ENCODE peak calls at places on chromosomes 3 and 15, in seven cellular contexts. Z is PC-3, O is K562, K is neural progenitor cell, R is DND-41, S is mammary epithelial cell, B is keratinocyte. U is an unnamed sample.

GRCh38 chr3:52056521-52056967 is at the start of gene DUSP7:
- DNase-seq in Z (peak), O (peak), K (peak), R (peak), S (peak), B (no peak), U (peak)

GRCh38 chr3:177852001-177852400 is 654.7 kb upstream of the TBL1XR1 start:
- DNase-seq in Z (peak), O (no peak), K (no peak), R (no peak), S (no peak), B (no peak), U (no peak)

GRCh38 chr3:76438971-76439370 is 600.9 kb upstream of the ROBO2 start:
- DNase-seq in Z (peak), O (no peak), K (no peak), R (no peak), S (no peak), B (no peak), U (peak)

GRCh38 chr3:21795863-21796392 is 44.9 kb upstream of the ZNF385D start:
- DNase-seq in Z (no peak), O (no peak), K (no peak), R (no peak), S (no peak), B (no peak), U (no peak)

GRCh38 chr15:89888214-89888804 is 5.5 kb downstream of the AP3S2 start:
- DNase-seq in Z (peak), O (no peak), K (peak), R (no peak), S (peak), B (no peak), U (peak)

GRCh38 chr3:195763248-195763830 is 42.6 kb downstream of the MUC20 start:
- DNase-seq in Z (no peak), O (no peak), K (no peak), R (no peak), S (no peak), B (no peak), U (no peak)

GRCh38 chr3:139111392-139112229 is 66.9 kb upstream of the PRR23C start:
- DNase-seq in Z (peak), O (peak), K (peak), R (peak), S (peak), B (no peak), U (peak)

GRCh38 chr3:58532794-58533220 is 4.2 kb downstream of the ACOX2 start:
- DNase-seq in Z (peak), O (peak), K (peak), R (peak), S (peak), B (peak), U (peak)

GRCh38 chr3:16743276-16743675 is 138.1 kb upstream of the DAZL start:
- DNase-seq in Z (peak), O (no peak), K (no peak), R (no peak), S (peak), B (no peak), U (no peak)

GRCh38 chr3:17088602-17089313 is 204.0 kb downstream of the PLCL2 start:
- DNase-seq in Z (no peak), O (no peak), K (no peak), R (peak), S (no peak), B (no peak), U (no peak)

GRCh38 chr3:159816507-159816906 is 172.1 kb upstream of the IL12A start:
- DNase-seq in Z (peak), O (no peak), K (no peak), R (no peak), S (no peak), B (no peak), U (no peak)
- TF ChIP-seq EZH2 in Z (no peak), O (no peak), K (no peak), R (no peak), S (no peak), B (no peak), U (no peak)

GRCh38 chr3:7657214-7658112 is 796.5 kb downstream of the GRM7 start:
- DNase-seq in Z (no peak), O (no peak), K (no peak), R (no peak), S (peak), B (peak), U (no peak)
- H3K9ac ChIP-seq in Z (no peak), O (no peak), K (no peak), R (no peak), S (no peak), B (peak), U (no peak)

DNA sequence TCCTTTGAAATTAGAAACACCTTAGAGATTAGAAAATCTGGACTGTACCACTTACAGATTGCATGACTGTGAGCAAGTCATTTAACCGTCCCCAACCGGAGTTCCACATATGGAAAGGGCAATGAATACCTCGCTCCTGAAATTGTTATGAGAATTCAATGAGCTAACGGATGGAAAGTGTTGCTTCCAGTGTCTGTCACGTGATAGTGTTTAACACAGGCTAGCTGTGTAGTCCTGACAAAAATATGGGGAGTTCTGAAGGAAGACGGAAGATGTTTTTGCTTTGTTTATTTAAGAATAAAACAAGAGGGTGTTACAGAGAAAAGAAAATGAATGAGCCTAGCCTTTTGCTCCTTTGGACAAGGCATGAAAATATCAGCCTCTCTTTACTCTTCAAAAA is 150.7 kb upstream of the SEMA6D start:
- DNase-seq in Z (no peak), O (no peak), K (no peak), R (no peak), S (no peak), B (no peak), U (no peak)
- TF ChIP-seq CTCF in Z (no peak), O (no peak), K (no peak), R (no peak), S (no peak), B (no peak), U (no peak)

GRCh38 chr15:67827561-67828378 is 2.5 kb downstream of the SKOR1 start:
- DNase-seq in Z (no peak), O (no peak), K (peak), R (no peak), S (no peak), B (no peak), U (no peak)
- TF ChIP-seq EZH2 in Z (no peak), O (no peak), K (peak), R (no peak), S (peak), B (peak), U (peak)

DNA sequence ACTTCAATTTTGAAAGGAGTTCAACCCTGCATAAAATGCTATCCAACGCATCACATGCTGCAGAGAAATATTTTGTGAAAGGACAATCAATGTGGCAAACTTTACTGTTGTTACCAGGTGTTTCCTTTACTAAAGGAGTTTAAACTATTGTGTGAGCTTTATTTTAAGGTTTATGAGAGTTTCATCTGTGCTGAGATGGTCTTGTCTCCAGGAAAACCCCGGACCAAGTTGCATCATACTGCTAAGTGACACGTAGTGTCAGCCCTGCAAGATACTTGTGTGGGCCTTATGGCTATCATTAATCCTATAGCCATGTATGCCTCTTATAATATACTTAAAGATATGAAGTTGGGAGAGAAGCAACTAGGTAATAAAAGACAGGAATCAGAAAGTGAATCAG is 94.5 kb upstream of the EPHA6 start:
- DNase-seq in Z (no peak), O (no peak), K (no peak), R (no peak), S (no peak), B (no peak), U (no peak)
- H3K9ac ChIP-seq in Z (no peak), O (no peak), K (no peak), R (no peak), S (no peak), B (no peak), U (no peak)

GRCh38 chr3:67622652-67623051 is 31.8 kb downstream of the SUCLG2 start:
- DNase-seq in Z (no peak), O (no peak), K (no peak), R (no peak), S (no peak), B (no peak), U (no peak)

GRCh38 chr3:67617518-67617917 is 36.9 kb downstream of the SUCLG2 start:
- DNase-seq in Z (no peak), O (no peak), K (no peak), R (no peak), S (no peak), B (no peak), U (no peak)

GRCh38 chr3:67619966-67620365 is 34.4 kb downstream of the SUCLG2 start:
- DNase-seq in Z (no peak), O (no peak), K (no peak), R (no peak), S (no peak), B (no peak), U (peak)

GRCh38 chr3:67624078-67624477 is 30.3 kb downstream of the SUCLG2 start:
- DNase-seq in Z (no peak), O (no peak), K (no peak), R (no peak), S (no peak), B (no peak), U (no peak)

GRCh38 chr3:67620869-67621268 is 33.5 kb downstream of the SUCLG2 start:
- DNase-seq in Z (no peak), O (no peak), K (no peak), R (no peak), S (no peak), B (no peak), U (no peak)
- TF ChIP-seq CTCF in Z (no peak), O (no peak), K (no peak), R (no peak), S (no peak), B (no peak), U (no peak)